ENCODE peak calls at places on chromosomes 7 and 10, in seven cellular contexts. Q is Right ventricle myocardium inferior, J is GM12865, P is cardiac muscle cell, V is GM23248, X is EL, N is Ammon's horn. C is an unnamed sample.

GRCh38 chr7:14507617-14508016 is 394.9 kb downstream of the DGKB start:
- DNase-seq in Q (no peak), J (no peak), P (peak; percentile 41), V (peak; percentile 27), X (peak; percentile 13), N (no peak), C (peak; percentile 97)

GRCh38 chr10:112963835-112964234 is 13.8 kb downstream of the TCF7L2 start:
- DNase-seq in Q (no peak), J (no peak), P (peak; percentile 49), V (peak; percentile 57), X (peak; percentile 80), N (no peak), C (peak; percentile 52)

GRCh38 chr7:149615690-149616270 is 118.2 kb upstream of the ZNF746 start:
- DNase-seq in Q (no peak), J (no peak), P (no peak), V (no peak), X (no peak), N (no peak), C (no peak)

GRCh38 chr10:13690281-13690825 is 103.6 kb downstream of the PRPF18 start:
- DNase-seq in Q (no peak), J (peak; percentile 78), P (no peak), V (no peak), X (no peak), N (peak; percentile 33), C (no peak)

GRCh38 chr7:106071999-106072714 is 40.0 kb downstream of the SYPL1 start:
- DNase-seq in Q (no peak), J (no peak), P (peak; percentile 45), V (no peak), X (no peak), N (no peak), C (no peak)

GRCh38 chr10:3372284-3372683 is 199.7 kb upstream of the PITRM1 start:
- DNase-seq in Q (no peak), J (no peak), P (peak; percentile 69), V (peak; percentile 51), X (peak; percentile 4), N (no peak), C (no peak)

GRCh38 chr10:62394556-62395018 is 20.4 kb downstream of the ZNF365 start:
- DNase-seq in Q (no peak), J (no peak), P (no peak), V (no peak), X (no peak), N (no peak), C (no peak)

GRCh38 chr10:71888623-71889387 is 37.8 kb upstream of the PSAP start:
- DNase-seq in Q (peak; percentile 92), J (peak; percentile 95), P (peak; percentile 97), V (peak; percentile 92), X (peak; percentile 78), N (peak; percentile 84), C (peak; percentile 67)

GRCh38 chr10:93566435-93567276 is at the start of gene FFAR4:
- DNase-seq in Q (peak; percentile 82), J (no peak), P (peak; percentile 8), V (peak; percentile 6), X (peak; percentile 53), N (peak; percentile 62), C (no peak)

GRCh38 chr7:3520206-3520605 is 219.2 kb downstream of the SDK1 start:
- DNase-seq in Q (no peak), J (no peak), P (no peak), V (no peak), X (no peak), N (no peak), C (no peak)

GRCh38 chr10:34156781-34157425 is 658.2 kb downstream of the PARD3 start:
- DNase-seq in Q (no peak), J (no peak), P (peak; percentile 27), V (peak; percentile 79), X (peak; percentile 80), N (peak; percentile 16), C (peak; percentile 81)

C was measured in LHCN-M2.